ENCODE peak calls at places on chromosome 3, in four cellular contexts. Z is esophagus muscularis mucosa, V is astrocyte, K is foreskin fibroblast. M is an unnamed sample.

GRCh38 chr3:117719316-117719926 is 1009.8 kb downstream of the TUSC7 start:
- DNase-seq in Z (no peak), V (no peak), K (peak; percentile 58), M (no peak)

GRCh38 chr3:42148982-42149432 is 57.9 kb downstream of the TRAK1 start:
- DNase-seq in Z (no peak), V (peak; percentile 88), K (peak; percentile 92), M (peak; percentile 59)

GRCh38 chr3:101732240-101732641 is 7.8 kb downstream of the CEP97 start:
- DNase-seq in Z (no peak), V (no peak), K (no peak), M (no peak)

GRCh38 chr3:170865209-170866094 is 4.5 kb downstream of the RPL22L1 start:
- DNase-seq in Z (no peak), V (no peak), K (peak; percentile 54), M (no peak)

GRCh38 chr3:185176756-185177359 is 24.0 kb upstream of the C3orf70 start:
- DNase-seq in Z (no peak), V (no peak), K (peak; percentile 74), M (no peak)

GRCh38 chr3:25265284-25265683 is 162.8 kb upstream of the RARB start:
- DNase-seq in Z (no peak), V (no peak), K (no peak), M (no peak)

GRCh38 chr3:45499529-45499928 is 95.0 kb upstream of the LIMD1 start:
- DNase-seq in Z (no peak), V (peak; percentile 34), K (peak; percentile 61), M (no peak)

GRCh38 chr3:35438101-35438500 is 201.2 kb upstream of the ARPP21 start:
- DNase-seq in Z (no peak), V (no peak), K (no peak), M (no peak)

GRCh38 chr3:26198609-26199008 is 408.7 kb downstream of the OXSM start:
- DNase-seq in Z (no peak), V (no peak), K (no peak), M (no peak)

GRCh38 chr3:51966941-51967383 is 292 bp downstream of the PCBP4 start:
- DNase-seq in Z (no peak), V (no peak), K (peak; percentile 31), M (no peak)

GRCh38 chr3:35639251-35640185 is at the start of gene ARPP21:
- DNase-seq in Z (no peak), V (peak; percentile 5), K (peak; percentile 51), M (no peak)

GRCh38 chr3:23928525-23928924 is 11.6 kb downstream of the RPL15 start:
- DNase-seq in Z (no peak), V (no peak), K (no peak), M (no peak)

GRCh38 chr3:11459147-11459837 is 184.4 kb downstream of the VGLL4 start:
- DNase-seq in Z (no peak), V (peak; percentile 64), K (peak; percentile 61), M (no peak)

GRCh38 chr3:149266733-149267132 is 45.1 kb upstream of the CP start:
- DNase-seq in Z (no peak), V (no peak), K (peak; percentile 71), M (no peak)

GRCh38 chr3:156183396-156183795 is 63.0 kb downstream of the KCNAB1 start:
- DNase-seq in Z (peak; percentile 50), V (no peak), K (no peak), M (no peak)

GRCh38 chr3:148815736-148816135 is 11.9 kb upstream of the CPB1 start:
- DNase-seq in Z (no peak), V (no peak), K (no peak), M (no peak)

GRCh38 chr3:177229791-177230190 is 32.5 kb upstream of the TBL1XR1 start:
- DNase-seq in Z (no peak), V (no peak), K (peak; percentile 9), M (peak; percentile 7)

GRCh38 chr3:115658032-115658336 is 34.7 kb downstream of the GAP43 start:
- DNase-seq in Z (no peak), V (no peak), K (no peak), M (no peak)

DNA sequence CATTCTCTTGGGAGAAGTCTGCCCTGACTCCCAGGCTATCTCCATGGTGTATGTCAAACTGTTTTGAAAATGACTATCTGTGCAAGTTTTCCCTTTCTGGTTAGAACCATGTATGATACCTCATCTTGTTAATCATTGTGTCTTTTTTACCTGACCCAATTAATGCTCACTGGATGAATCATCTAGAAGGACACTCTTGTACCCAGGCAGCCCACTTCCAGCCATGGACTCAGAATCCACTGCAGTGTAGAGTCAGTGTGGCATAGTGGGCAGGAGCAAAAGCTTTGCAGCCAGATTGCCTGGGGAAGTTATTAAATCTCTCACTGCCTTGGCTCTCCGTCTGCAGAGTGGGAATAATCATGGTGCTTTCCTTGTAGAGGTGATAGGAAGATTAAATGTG is 1.2 kb downstream of the FAM3D start:
- DNase-seq in Z (no peak), V (no peak), K (no peak), M (no peak)
- H3K4me3 ChIP-seq in Z (no peak overlapping the region), V (no peak overlapping the region), K (no peak overlapping the region), M (no peak overlapping the region)

GRCh38 chr3:49006591-49007067 is 562 bp upstream of the WDR6 start:
- DNase-seq in Z (no peak), V (peak; percentile 52), K (peak; percentile 75), M (no peak)
- H3K4me3 ChIP-seq in Z (peak overlapping the region; percentile 80), V (peak overlapping the region; percentile 80), K (peak overlapping the region; percentile 62), M (peak overlapping the region; percentile 93)

DNA sequence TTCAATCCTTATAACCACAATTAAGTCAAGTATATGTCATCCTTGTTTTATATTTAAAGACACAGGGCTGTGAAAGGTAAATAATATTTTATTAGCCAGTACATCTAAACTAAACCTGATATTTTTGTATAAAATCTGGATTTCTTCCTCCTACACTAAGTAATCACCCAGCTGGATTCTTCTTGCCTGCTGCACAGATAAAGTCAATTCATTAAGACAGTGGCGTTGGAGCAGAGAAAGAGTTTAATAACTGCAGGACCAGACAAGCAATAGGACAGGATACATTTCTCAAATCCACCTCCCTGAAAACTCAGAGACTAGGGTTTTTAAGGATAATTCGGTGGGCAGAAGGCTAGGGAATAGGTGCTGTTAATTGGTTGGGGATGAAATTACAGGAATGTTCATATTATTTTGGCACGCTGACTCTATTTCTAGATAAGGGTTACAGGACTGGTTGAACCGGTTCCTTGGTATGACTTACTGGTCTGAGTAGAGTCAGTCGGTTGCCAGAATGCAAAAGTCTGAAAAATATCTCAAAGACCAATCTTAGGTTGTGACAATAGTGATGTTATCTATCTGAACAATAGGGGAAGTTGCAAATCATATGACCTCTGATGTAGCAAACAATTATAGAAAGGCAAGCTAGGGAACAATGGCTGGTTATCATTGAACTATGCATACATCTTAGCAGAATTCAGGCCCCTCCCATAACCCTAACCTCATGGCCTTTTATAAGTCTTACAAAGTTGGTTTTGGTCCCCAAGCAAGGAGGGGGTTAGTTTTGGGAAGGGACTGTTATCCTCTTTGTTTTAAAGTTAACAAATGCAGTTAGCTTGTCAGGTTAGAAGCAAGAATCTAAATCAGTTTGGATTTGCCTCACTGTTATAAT is 244.8 kb downstream of the ALCAM start:
- DNase-seq in Z (no peak), V (no peak), K (no peak), M (no peak)
- H3K4me3 ChIP-seq in Z (no peak overlapping the region), V (no peak overlapping the region), K (no peak overlapping the region), M (no peak overlapping the region)

DNA sequence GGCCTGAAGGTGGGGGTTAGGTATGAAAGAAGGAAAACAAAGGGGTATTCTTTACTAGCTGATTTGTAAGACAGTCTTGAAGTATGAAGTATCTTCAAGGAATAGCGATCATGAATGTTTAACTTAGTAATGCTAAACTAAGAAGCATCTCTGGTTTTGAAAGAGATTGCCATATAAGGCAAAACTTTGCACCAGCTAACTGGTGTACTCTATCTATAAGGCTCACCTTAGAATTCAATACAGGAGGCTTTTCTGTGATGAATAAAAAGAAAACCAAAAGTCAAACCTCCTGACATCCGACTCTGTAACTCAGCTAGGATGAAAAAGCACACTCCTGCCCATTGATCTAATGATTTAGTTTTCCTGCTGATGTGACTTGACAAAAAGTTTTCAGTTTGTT is 54.7 kb downstream of the FOXP1 start:
- DNase-seq in Z (no peak), V (no peak), K (no peak), M (no peak)
- H3K4me3 ChIP-seq in Z (no peak overlapping the region), V (no peak overlapping the region), K (no peak overlapping the region), M (no peak overlapping the region)

M was measured in AG04450.